ENCODE peak calls at places on chromosomes 2 and 18, in five cellular contexts. A is NCI-H1048, W is NCI-H774, G is GM10248, P is NCI-H524 treated with DMSO at 0.1 percent for 48 hours. X is an unnamed sample.

GRCh38 chr2:240725266-240726060 is 33.8 kb downstream of the AQP12A start:
- DNase-seq in A (no peak), W (peak), G (no peak), P (peak), X (no peak)

GRCh38 chr18:69002233-69002632 is 204.4 kb downstream of the CCDC102B start:
- DNase-seq in A (no peak), W (no peak), G (no peak), P (no peak), X (no peak)

GRCh38 chr18:45571161-45571560 is 44.1 kb upstream of the SLC14A2 start:
- DNase-seq in A (no peak), W (no peak), G (no peak), P (no peak), X (no peak)

GRCh38 chr2:140344842-140345241 is 1564.7 kb upstream of the NXPH2 start:
- DNase-seq in A (no peak), W (no peak), G (no peak), P (no peak), X (no peak)

GRCh38 chr2:143930891-143931290 is 589.0 kb downstream of the ZEB2 start:
- DNase-seq in A (no peak), W (no peak), G (no peak), P (no peak), X (no peak)

GRCh38 chr2:46422717-46423394 is 56.5 kb upstream of the TMEM247 start:
- DNase-seq in A (no peak), W (no peak), G (no peak), P (peak), X (no peak)

GRCh38 chr2:203718087-203718486 is 11.6 kb downstream of the CD28 start:
- DNase-seq in A (no peak), W (no peak), G (no peak), P (no peak), X (no peak)

GRCh38 chr2:203908344-203909185 is 28.0 kb upstream of the ICOS start:
- DNase-seq in A (no peak), W (no peak), G (no peak), P (no peak), X (no peak)

GRCh38 chr2:42331569-42332284 is 29.3 kb downstream of the COX7A2L start:
- DNase-seq in A (no peak), W (no peak), G (no peak), P (no peak), X (no peak)

GRCh38 chr2:194383404-194383803 is 1273.6 kb upstream of the SLC39A10 start:
- DNase-seq in A (no peak), W (no peak), G (no peak), P (no peak), X (peak)

GRCh38 chr2:60634443-60634842 is 81.0 kb upstream of the BCL11A start:
- DNase-seq in A (no peak), W (no peak), G (no peak), P (no peak), X (no peak)

GRCh38 chr18:26021061-26021754 is 69.2 kb downstream of the SS18 start:
- DNase-seq in A (no peak), W (no peak), G (no peak), P (no peak), X (no peak)

GRCh38 chr18:76488190-76488589 is 6.9 kb downstream of the ZNF516 start:
- DNase-seq in A (no peak), W (no peak), G (no peak), P (no peak), X (peak)

GRCh38 chr2:197427986-197428385 is 6.8 kb downstream of the SF3B1 start:
- DNase-seq in A (no peak), W (no peak), G (no peak), P (no peak), X (no peak)

GRCh38 chr2:34961822-34962221 is 1362.7 kb upstream of the FAM98A start:
- DNase-seq in A (no peak), W (no peak), G (no peak), P (no peak), X (no peak)

GRCh38 chr18:63949068-63949737 is at the start of gene HMSD:
- DNase-seq in A (peak), W (peak), G (peak), P (no peak), X (peak)

GRCh38 chr2:10860476-10861325 is 48.1 kb upstream of the PDIA6 start:
- DNase-seq in A (no peak), W (no peak), G (no peak), P (no peak), X (no peak)

X was measured in NCI-H526.